ENCODE peak calls at places on chromosomes 11 and 22, in five cellular contexts. F, U, D, G and O are unnamed samples.

GRCh38 chr11:55847453-55847852 is 8.9 kb downstream of the OR5D16 start:
- DNase-seq in F (no peak), G (no peak), D (no peak), U (no peak), O (no peak)

GRCh38 chr11:119266517-119267255 is 50.2 kb downstream of the MCAM start:
- DNase-seq in U (no peak), D (no peak), F (no peak), G (no peak), O (no peak)

GRCh38 chr22:49977578-49977977 is 17.0 kb downstream of the PIM3 start:
- DNase-seq in D (no peak), F (no peak), U (no peak), G (no peak), O (no peak)

GRCh38 chr22:17258015-17258827 is 39.0 kb upstream of the ADA2 start:
- DNase-seq in F (peak), D (peak), U (peak), G (peak), O (peak)

GRCh38 chr22:31945971-31946680 is 1.8 kb downstream of the YWHAH start:
- DNase-seq in G (peak), D (no peak), F (no peak), U (no peak), O (no peak)

GRCh38 chr11:122709042-122709760 is 53.7 kb downstream of the UBASH3B start:
- DNase-seq in D (no peak), F (no peak), G (peak), U (no peak), O (peak)

GRCh38 chr11:80937831-80938230 is 1497.0 kb upstream of the TENM4 start:
- DNase-seq in F (no peak), U (no peak), D (no peak), G (peak), O (no peak)

GRCh38 chr11:89504270-89504669 is 13.1 kb upstream of the NOX4 start:
- DNase-seq in G (no peak), U (no peak), F (no peak), D (no peak), O (no peak)

GRCh38 chr11:45079943-45080719 is 66.3 kb upstream of the PRDM11 start:
- DNase-seq in G (no peak), D (no peak), U (no peak), F (no peak), O (no peak)

GRCh38 chr11:122523841-122524531 is 131.5 kb upstream of the UBASH3B start:
- DNase-seq in F (peak), D (no peak), G (no peak), U (peak), O (no peak)

GRCh38 chr22:22691716-22692701 is 47.6 kb downstream of the GGTLC2 start:
- DNase-seq in G (no peak), F (no peak), U (no peak), D (no peak), O (peak)

GRCh38 chr11:33692013-33692504 is 8.6 kb downstream of the C11orf91 start:
- DNase-seq in D (no peak), F (no peak), G (peak), U (no peak), O (peak)
- H2AK5ac ChIP-seq in D (no peak), F (no peak), G (no peak), U (no peak), O (peak)

DNA sequence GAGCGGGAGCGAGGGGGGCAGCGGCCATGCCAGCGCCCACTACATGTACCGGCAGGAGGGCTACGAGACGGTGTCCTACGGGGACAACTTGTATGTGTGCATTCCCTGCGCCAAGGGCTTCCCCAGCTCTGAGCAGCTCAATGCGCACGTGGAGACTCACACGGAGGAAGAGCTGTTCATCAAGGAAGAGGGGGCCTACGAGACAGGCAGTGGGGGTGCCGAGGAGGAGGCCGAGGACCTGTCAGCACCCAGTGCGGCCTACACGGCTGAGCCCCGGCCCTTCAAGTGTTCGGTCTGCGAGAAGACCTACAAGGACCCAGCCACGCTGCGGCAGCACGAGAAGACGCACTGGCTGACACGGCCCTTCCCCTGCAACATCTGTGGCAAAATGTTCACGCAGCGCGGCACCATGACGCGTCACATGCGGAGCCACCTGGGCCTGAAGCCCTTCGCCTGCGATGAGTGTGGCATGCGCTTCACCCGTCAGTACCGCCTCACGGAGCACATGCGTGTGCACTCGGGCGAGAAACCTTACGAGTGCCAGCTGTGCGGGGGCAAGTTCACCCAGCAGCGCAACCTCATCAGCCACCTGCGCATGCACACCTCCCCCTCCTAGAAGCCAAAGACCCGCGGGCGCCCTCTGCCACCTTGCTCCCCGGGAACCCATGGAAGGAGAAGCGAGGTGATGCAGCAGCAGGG is 20.9 kb upstream of the TMEM191C start:
- DNase-seq in U (peak), F (peak), G (no peak), D (no peak), O (no peak)
- H2BK12ac ChIP-seq in U (no peak), F (no peak), G (no peak), D (no peak), O (no peak)

DNA sequence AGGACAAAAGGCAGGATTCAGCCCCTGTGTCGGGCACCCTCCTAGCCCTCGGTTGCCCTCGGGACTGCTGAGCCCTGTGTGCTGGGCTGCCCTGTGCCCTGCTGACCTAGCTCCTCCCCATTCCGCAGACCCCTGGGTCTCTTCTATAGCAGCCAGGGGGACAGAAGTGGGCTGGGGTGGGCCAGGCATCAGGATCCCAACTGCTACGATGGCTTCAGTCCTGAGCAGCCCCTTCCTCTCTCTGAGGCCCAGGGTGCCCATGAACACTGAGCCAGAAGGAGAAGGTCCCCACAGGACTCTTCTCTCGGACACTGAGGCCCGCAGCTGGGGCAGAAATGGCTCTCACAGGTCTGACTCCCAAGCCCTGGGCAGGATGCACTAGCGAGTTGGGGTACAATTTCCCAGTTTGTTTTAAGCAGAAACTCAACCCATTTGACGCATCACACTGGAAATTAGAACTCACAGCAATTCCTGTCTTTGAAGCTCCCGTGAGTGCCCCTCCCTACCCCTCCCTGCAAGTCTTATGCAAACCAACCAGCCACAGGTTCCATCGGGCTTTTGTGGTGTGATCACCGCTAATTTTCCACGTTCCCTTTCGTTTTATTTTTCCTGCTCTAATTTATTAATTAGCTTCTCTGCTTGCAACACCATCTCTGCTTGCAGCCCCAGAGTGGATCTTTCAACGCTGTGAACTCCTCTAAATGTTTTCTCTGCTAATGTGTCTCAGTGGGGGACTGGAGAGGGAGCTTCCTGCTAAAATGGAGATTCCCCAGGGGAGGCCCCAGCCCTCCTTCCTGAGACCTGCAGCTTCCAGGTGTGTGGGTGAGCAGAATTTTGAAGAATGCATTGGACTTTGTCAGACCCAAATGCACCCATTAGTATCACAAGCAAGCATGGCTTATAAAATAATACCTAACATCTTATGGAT is 56.7 kb downstream of the PHF21B start:
- DNase-seq in D (no peak), F (peak), G (no peak), U (no peak), O (no peak)
- H2AK5ac ChIP-seq in D (no peak), F (no peak), G (no peak), U (no peak), O (no peak)

GRCh38 chr22:47400701-47401591 is 638.5 kb downstream of the TBC1D22A start:
- DNase-seq in D (no peak), F (no peak), G (no peak), U (no peak), O (no peak)
- H2BK12ac ChIP-seq in D (peak), F (no peak), G (no peak), U (no peak), O (no peak)